ENCODE peak calls at places on chromosomes 6 and 20, in nine cellular contexts. Z, D, F, N, V, I, O, R and J are unnamed samples.

GRCh38 chr20:33490023-33490933 is at the start of gene CBFA2T2:
- DNase-seq in Z (peak), D (no peak), F (peak), N (no peak), V (no peak), I (no peak), O (no peak), R (no peak), J (peak)

GRCh38 chr6:43944908-43945777 is 175.1 kb downstream of the VEGFA start:
- DNase-seq in Z (no peak), D (no peak), F (no peak), N (peak), V (no peak), I (no peak), O (no peak), R (no peak), J (no peak)

GRCh38 chr6:17562636-17563035 is 37.5 kb upstream of the FAM8A1 start:
- DNase-seq in Z (no peak), D (no peak), F (no peak), N (no peak), V (no peak), I (no peak), O (no peak), R (no peak), J (no peak)

GRCh38 chr20:62117658-62118057 is 4.6 kb upstream of the LSM14B start:
- DNase-seq in Z (peak), D (peak), F (no peak), N (no peak), V (peak), I (no peak), O (no peak), R (peak), J (peak)

GRCh38 chr6:150844371-150844770 is 21.1 kb upstream of the MTHFD1L start:
- DNase-seq in Z (no peak), D (no peak), F (no peak), N (no peak), V (no peak), I (no peak), O (no peak), R (no peak), J (no peak)

GRCh38 chr20:48019496-48019895 is 234.2 kb upstream of the SULF2 start:
- DNase-seq in Z (no peak), D (no peak), F (no peak), N (no peak), V (no peak), I (no peak), O (no peak), R (no peak), J (no peak)

GRCh38 chr6:34131326-34132081 is 14.4 kb downstream of the GRM4 start:
- DNase-seq in Z (no peak), D (no peak), F (no peak), N (peak), V (no peak), I (no peak), O (no peak), R (no peak), J (no peak)

GRCh38 chr20:63106108-63106764 is 99.5 kb upstream of the BHLHE23 start:
- DNase-seq in Z (peak), D (no peak), F (no peak), N (no peak), V (no peak), I (no peak), O (no peak), R (no peak), J (no peak)

GRCh38 chr6:38509713-38510112 is 130.0 kb downstream of the BTBD9 start:
- DNase-seq in Z (no peak), D (no peak), F (no peak), N (peak), V (no peak), I (no peak), O (no peak), R (no peak), J (no peak)

GRCh38 chr6:157259443-157259842 is 63.9 kb downstream of the TMEM242 start:
- DNase-seq in Z (no peak), D (no peak), F (no peak), N (no peak), V (no peak), I (no peak), O (no peak), R (no peak), J (no peak)

GRCh38 chr6:100246206-100246605 is 218.5 kb downstream of the SIM1 start:
- DNase-seq in Z (no peak), D (no peak), F (no peak), N (no peak), V (no peak), I (no peak), O (no peak), R (no peak), J (no peak)

GRCh38 chr6:1643830-1644445 is 34.2 kb downstream of the FOXC1 start:
- DNase-seq in Z (no peak), D (no peak), F (no peak), N (no peak), V (no peak), I (no peak), O (no peak), R (no peak), J (no peak)

GRCh38 chr6:166586424-166587156 is at the start of gene RAMACL:
- DNase-seq in Z (no peak), D (peak), F (peak), N (peak), V (peak), I (no peak), O (peak), R (no peak), J (peak)

GRCh38 chr6:80544500-80545055 is 438.1 kb downstream of the BCKDHB start:
- DNase-seq in Z (no peak), D (no peak), F (no peak), N (no peak), V (no peak), I (no peak), O (no peak), R (no peak), J (no peak)

GRCh38 chr20:57399587-57400261 is 8.5 kb downstream of the RBM38 start:
- DNase-seq in Z (peak), D (no peak), F (no peak), N (peak), V (peak), I (no peak), O (peak), R (no peak), J (peak)

GRCh38 chr6:27157461-27158315 is 89.8 kb upstream of the PRSS16 start:
- DNase-seq in Z (peak), D (peak), F (peak), N (peak), V (peak), I (peak), O (peak), R (peak), J (peak)

GRCh38 chr6:26223677-26224546 is 136.7 kb downstream of the HFE start:
- DNase-seq in Z (peak), D (peak), F (no peak), N (peak), V (no peak), I (no peak), O (peak), R (no peak), J (peak)

GRCh38 chr20:58694241-58695083 is 1.9 kb downstream of the NPEPL1 start:
- DNase-seq in Z (no peak), D (no peak), F (no peak), N (no peak), V (no peak), I (no peak), O (no peak), R (no peak), J (no peak)

GRCh38 chr6:36912583-36912982 is 26.8 kb downstream of the C6orf89 start:
- DNase-seq in Z (no peak), D (peak), F (no peak), N (peak), V (no peak), I (peak), O (no peak), R (no peak), J (peak)

GRCh38 chr20:56710577-56711465 is 81.7 kb downstream of the TFAP2C start:
- DNase-seq in Z (no peak), D (no peak), F (no peak), N (peak), V (no peak), I (peak), O (no peak), R (no peak), J (no peak)